ENCODE peak calls at places on chromosomes 6 and 20, in nine cellular contexts. W is neuronal stem cell; U is H9; S is stimulated activated CD4-positive, alpha-beta T cell treated with anti-CD3 and anti-CD28 coated beads, Interleukin-15, amount 100 ng/mL, for 48 hours; Z is mesothelial cell of epicardium; Q is PC-3; G is A549; L is adipocyte; N is SHP77 treated with DMSO at 0.1 percent for 48 hours. J is an unnamed sample.

GRCh38 chr6:151082079-151082478 is 157.7 kb upstream of the AKAP12 start:
- DNase-seq in W (no peak), U (no peak), S (no peak), Z (no peak), Q (peak), G (peak), L (no peak), N (no peak), J (no peak)

GRCh38 chr6:92770540-92770939 is 648.8 kb downstream of the EPHA7 start:
- DNase-seq in W (no peak), U (no peak), S (no peak), Z (no peak), Q (no peak), G (no peak), L (no peak), N (no peak), J (no peak)

GRCh38 chr20:15674253-15675145 is 898.7 kb downstream of the KIF16B start:
- DNase-seq in W (no peak), U (no peak), S (no peak), Z (no peak), Q (no peak), G (no peak), L (no peak), N (no peak), J (no peak)

GRCh38 chr6:148107911-148108310 is 234.7 kb upstream of the SASH1 start:
- DNase-seq in W (no peak), U (no peak), S (no peak), Z (no peak), Q (no peak), G (no peak), L (no peak), N (no peak), J (no peak)

GRCh38 chr6:148342146-148343027 is at the start of gene SASH1:
- DNase-seq in W (peak), U (peak), S (no peak), Z (peak), Q (peak), G (peak), L (peak), N (peak), J (no peak)

GRCh38 chr6:136788069-136788902 is 4.0 kb downstream of the MAP3K5 start:
- DNase-seq in W (no peak), U (no peak), S (no peak), Z (no peak), Q (peak), G (no peak), L (peak), N (no peak), J (no peak)

GRCh38 chr20:1393507-1393882 is 641 bp upstream of the FKBP1A start:
- DNase-seq in W (no peak), U (no peak), S (no peak), Z (no peak), Q (no peak), G (no peak), L (no peak), N (no peak), J (no peak)

GRCh38 chr20:58073945-58074920 is 154.2 kb downstream of the ANKRD60 start:
- DNase-seq in W (no peak), U (no peak), S (no peak), Z (no peak), Q (peak), G (no peak), L (peak), N (no peak), J (no peak)

GRCh38 chr6:157505912-157506491 is 125.0 kb downstream of the ZDHHC14 start:
- DNase-seq in W (no peak), U (no peak), S (no peak), Z (no peak), Q (no peak), G (no peak), L (no peak), N (no peak), J (no peak)

GRCh38 chr6:119974430-119975159 is 625.0 kb upstream of the MAN1A1 start:
- DNase-seq in W (no peak), U (no peak), S (no peak), Z (no peak), Q (no peak), G (no peak), L (no peak), N (no peak), J (no peak)

GRCh38 chr6:136072691-136073090 is 177.4 kb downstream of the MTFR2 start:
- DNase-seq in W (no peak), U (no peak), S (no peak), Z (no peak), Q (no peak), G (no peak), L (no peak), N (no peak), J (no peak)

GRCh38 chr6:14072084-14072483 is 45.5 kb upstream of the CD83 start:
- DNase-seq in W (no peak), U (no peak), S (no peak), Z (no peak), Q (peak), G (no peak), L (no peak), N (no peak), J (no peak)

GRCh38 chr6:108555399-108556052 is 5.2 kb upstream of the FOXO3 start:
- DNase-seq in W (no peak), U (no peak), S (no peak), Z (no peak), Q (no peak), G (no peak), L (no peak), N (no peak), J (no peak)

GRCh38 chr6:131116321-131116720 is 18.9 kb upstream of the AKAP7 start:
- DNase-seq in W (no peak), U (no peak), S (no peak), Z (no peak), Q (no peak), G (no peak), L (no peak), N (no peak), J (no peak)